ENCODE peak calls at places on chromosome 15, in five cellular contexts. K is GM12878, Y is AG04450, L is H9, H is body of pancreas. U is an unnamed sample.
A peak's percentile ranks its signal among the peaks of the same experiment; 100 is the strongest.

GRCh38 chr15:51093865-51094605 is 671 bp downstream of the TNFAIP8L3 start:
- DNase-seq in K (no peak), Y (no peak), L (no peak), H (no peak), U (no peak)

GRCh38 chr15:39692464-39693327 is 89.9 kb downstream of the FSIP1 start:
- DNase-seq in K (no peak), Y (no peak), L (peak; percentile 35), H (no peak), U (no peak)

GRCh38 chr15:74399511-74400312 is 32.3 kb upstream of the CYP11A1 start:
- DNase-seq in K (no peak), Y (no peak), L (no peak), H (no peak), U (no peak)

GRCh38 chr15:52137432-52138357 is 25.1 kb upstream of the BCL2L10 start:
- DNase-seq in K (no peak), Y (no peak), L (no peak), H (peak; percentile 69), U (no peak)

GRCh38 chr15:31298707-31299172 is 27.9 kb upstream of the KLF13 start:
- DNase-seq in K (no peak), Y (no peak), L (no peak), H (no peak), U (no peak)

GRCh38 chr15:53757906-53758305 is 1.6 kb downstream of the WDR72 start:
- DNase-seq in K (no peak), Y (no peak), L (no peak), H (no peak), U (no peak)

GRCh38 chr15:73982251-73982962 is 9.7 kb downstream of the STOML1 start:
- DNase-seq in K (no peak), Y (peak; percentile 58), L (no peak), H (peak; percentile 60), U (no peak)

GRCh38 chr15:32667321-32667720 is 25.8 kb downstream of the SCG5 start:
- DNase-seq in K (no peak), Y (no peak), L (no peak), H (no peak), U (no peak)

GRCh38 chr15:101250331-101250730 is 1.5 kb downstream of the CHSY1 start:
- DNase-seq in K (no peak), Y (no peak), L (no peak), H (no peak), U (no peak)

GRCh38 chr15:80944818-80945217 is 44.8 kb downstream of the MESD start:
- DNase-seq in K (no peak), Y (no peak), L (no peak), H (no peak), U (no peak)

GRCh38 chr15:23083115-23083514 is 43.7 kb upstream of the TUBGCP5 start:
- DNase-seq in K (no peak), Y (no peak), L (no peak), H (no peak), U (no peak)

GRCh38 chr15:60840306-60840702 is 361.4 kb upstream of the ICE2 start:
- DNase-seq in K (no peak), Y (no peak), L (peak; percentile 37), H (no peak), U (no peak)

GRCh38 chr15:61584410-61584809 is 355.3 kb upstream of the RORA start:
- DNase-seq in K (no peak), Y (no peak), L (no peak), H (no peak), U (no peak)

GRCh38 chr15:94793641-94794040 is 562.3 kb downstream of the MCTP2 start:
- DNase-seq in K (no peak), Y (peak; percentile 62), L (no peak), H (no peak), U (no peak)

GRCh38 chr15:52808441-52808840 is 18.3 kb upstream of the ONECUT1 start:
- DNase-seq in K (no peak), Y (no peak), L (no peak), H (no peak), U (no peak)

GRCh38 chr15:80157215-80157614 is 4.4 kb downstream of the FAH start:
- DNase-seq in K (no peak), Y (no peak), L (no peak), H (no peak), U (no peak)

GRCh38 chr15:78681306-78682012 is 40.4 kb upstream of the CHRNB4 start:
- DNase-seq in K (no peak), Y (no peak), L (no peak), H (no peak), U (peak; percentile 88)

GRCh38 chr15:78351539-78351938 is 11.4 kb downstream of the CRABP1 start:
- DNase-seq in K (no peak), Y (no peak), L (no peak), H (no peak), U (no peak)

GRCh38 chr15:45660231-45660979 is 25.6 kb downstream of the SQOR start:
- DNase-seq in K (no peak), Y (no peak), L (no peak), H (no peak), U (no peak)

GRCh38 chr15:74505837-74506514 is 35.0 kb upstream of the ARID3B start:
- DNase-seq in K (no peak), Y (no peak), L (no peak), H (no peak), U (no peak)

GRCh38 chr15:86903642-86904421 is 824.2 kb downstream of the AGBL1 start:
- DNase-seq in K (no peak), Y (no peak), L (no peak), H (no peak), U (no peak)

GRCh38 chr15:97993310-97993738 is 32.8 kb downstream of the ARRDC4 start:
- DNase-seq in K (no peak), Y (no peak), L (no peak), H (no peak), U (no peak)

DNA sequence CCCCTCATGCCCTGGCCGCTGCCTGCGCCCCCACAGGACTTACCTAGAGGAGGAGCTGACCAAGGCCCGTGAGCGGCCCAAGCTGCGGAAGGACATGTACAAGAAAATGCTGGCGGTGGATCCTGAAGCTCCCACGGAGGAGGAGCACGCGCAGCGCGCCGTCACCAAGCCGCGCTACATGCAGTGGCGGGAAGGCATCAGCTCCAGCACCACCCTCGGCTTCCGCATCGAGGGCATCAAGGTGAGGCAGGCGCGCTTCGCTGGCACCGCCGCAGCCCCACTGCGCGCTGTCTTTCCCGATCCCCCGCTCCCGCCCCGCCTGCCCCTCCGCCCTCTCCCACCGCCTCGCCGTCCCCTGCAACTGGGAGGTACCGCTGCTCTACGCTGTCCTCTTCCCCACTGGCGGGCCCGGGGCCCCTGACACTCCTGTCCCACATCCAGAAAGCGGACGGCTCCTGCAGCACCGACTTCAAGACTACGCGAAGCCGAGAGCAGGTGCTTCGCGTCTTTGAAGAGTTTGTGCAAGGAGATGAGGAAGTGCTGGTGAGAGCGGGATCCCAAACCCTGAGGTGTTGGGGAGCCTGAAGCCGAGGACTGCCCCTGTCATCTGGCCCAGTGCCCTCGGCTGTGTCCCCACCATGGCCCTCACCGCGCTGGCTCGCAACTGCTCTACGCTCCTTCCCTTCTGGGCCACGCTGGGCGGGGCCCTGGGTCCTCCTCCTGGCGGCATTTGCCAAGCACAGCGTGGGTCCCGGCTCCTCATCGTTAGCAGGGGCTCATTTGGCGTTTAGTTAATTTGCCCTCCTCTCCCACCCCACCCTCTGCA is 8.5 kb downstream of the ITPKA start:
- DNase-seq in K (no peak), Y (no peak), L (no peak), H (no peak), U (no peak)
- TF ChIP-seq CTCF in K (no peak), Y (no peak), L (no peak), H (no peak), U (no peak)

DNA sequence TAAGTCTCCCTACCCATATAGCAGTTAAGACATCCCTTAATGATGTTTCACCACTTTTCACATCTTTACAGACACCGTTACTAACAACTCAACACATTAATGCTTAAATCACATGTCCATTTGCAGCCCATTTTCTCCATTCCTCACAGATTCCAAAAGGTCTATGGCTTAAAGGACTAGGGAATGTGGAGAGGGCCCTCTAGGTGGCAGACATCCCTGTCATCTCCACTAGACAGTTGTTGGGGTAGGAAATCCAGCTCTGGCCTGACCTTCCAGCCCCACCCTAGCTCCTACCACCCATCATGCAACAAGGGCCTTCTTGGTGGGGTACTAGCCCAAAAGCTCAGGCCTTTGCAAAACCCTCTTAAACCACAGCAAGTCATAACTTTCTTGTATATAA is 25.2 kb downstream of the CPEB1 start:
- DNase-seq in K (no peak), Y (no peak), L (peak; percentile 36), H (no peak), U (no peak)
- TF ChIP-seq CTCF in K (no peak), Y (no peak), L (peak; percentile 56), H (no peak), U (peak; percentile 9)

GRCh38 chr15:57085267-57085666 is 166.8 kb downstream of the TCF12 start:
- DNase-seq in K (no peak), Y (no peak), L (no peak), H (no peak), U (no peak)

GRCh38 chr15:57084178-57084577 is 165.7 kb downstream of the TCF12 start:
- DNase-seq in K (no peak), Y (no peak), L (no peak), H (no peak), U (no peak)

GRCh38 chr15:57079446-57079845 is 161.0 kb downstream of the TCF12 start:
- DNase-seq in K (no peak), Y (no peak), L (no peak), H (no peak), U (no peak)

DNA sequence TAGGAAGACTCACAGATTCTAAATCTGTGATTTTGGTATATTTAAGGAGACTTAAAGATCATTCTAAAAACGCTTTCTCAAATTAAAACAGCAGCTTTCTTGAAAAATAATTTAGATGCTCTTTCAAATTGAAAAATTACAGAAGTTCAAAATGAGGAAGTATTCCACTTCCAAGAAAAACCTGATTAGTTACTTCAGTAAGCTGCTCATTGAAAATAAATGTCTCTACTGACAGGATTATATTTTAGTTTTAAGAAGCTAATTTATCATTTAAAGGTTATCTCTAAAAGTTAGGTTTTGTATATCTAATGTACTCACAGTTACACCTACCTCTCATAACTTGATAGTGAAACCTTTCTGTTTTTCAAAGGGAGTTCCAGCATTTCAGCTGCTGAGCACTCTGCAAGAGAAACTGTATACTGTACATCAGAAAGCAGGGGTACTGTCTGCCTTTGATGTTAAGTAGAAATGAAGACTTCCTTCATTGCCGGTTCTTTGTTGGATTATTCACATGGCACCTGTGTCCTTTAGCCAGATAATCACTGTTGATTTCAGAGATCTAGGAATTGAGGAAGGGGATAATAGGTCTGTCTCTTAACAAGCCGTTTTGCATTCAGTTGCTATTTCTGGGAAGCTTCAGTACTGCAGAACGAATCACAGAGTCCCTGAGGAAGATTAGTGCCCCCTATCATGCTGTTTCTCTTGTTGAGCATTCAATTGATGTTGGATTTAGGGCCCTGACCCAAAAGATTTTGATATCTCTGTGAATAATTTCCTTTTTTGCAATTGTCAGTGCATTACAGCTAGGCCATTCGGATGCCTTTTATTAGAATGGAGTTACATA is 161.7 kb downstream of the TCF12 start:
- DNase-seq in K (no peak), Y (no peak), L (no peak), H (no peak), U (no peak)
- TF ChIP-seq CTCF in K (peak; percentile 12), Y (no peak), L (peak; percentile 25), H (no peak), U (peak; percentile 3)

DNA sequence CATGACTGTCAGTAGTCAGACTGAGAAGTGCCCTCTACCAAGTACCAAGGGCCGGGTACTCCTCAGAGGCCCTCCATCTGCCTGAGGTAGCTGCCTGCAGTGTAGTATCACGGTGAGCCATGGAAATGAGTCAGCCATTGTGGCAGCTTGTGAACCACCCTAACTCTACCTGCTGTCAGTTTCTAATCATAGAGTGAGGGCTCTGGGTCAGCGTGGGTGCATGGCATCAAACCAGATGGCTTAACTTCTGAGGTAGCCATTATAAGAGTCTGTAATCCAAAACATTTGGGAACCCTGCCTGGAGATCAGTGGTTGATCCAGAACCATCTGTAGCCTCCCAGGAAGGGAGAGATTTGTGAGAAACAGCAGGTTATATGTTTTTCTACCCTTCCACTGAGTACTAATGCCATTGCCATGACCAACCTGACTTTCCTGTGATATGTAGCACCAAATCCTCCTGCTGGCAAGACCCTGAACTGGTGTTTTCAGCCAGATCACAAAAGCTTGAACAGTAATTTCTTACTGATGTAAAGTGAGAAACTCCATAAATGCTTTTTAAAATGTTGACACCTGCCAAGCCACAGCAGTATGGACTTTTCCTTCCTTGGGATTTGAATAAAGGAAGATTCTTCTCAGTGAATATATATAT is 38.9 kb downstream of the ABHD2 start:
- DNase-seq in K (no peak), Y (no peak), L (no peak), H (peak; percentile 59), U (no peak)
- TF ChIP-seq CTCF in K (no peak), Y (peak; percentile 33), L (peak; percentile 33), H (no peak), U (peak; percentile 18)